ENCODE peak calls at places on chromosomes 13 and 19, in seven cellular contexts. One of them, this sample, is unnamed.
A peak's percentile ranks its signal among the peaks of the same experiment; 100 is the strongest.

GRCh38 chr13:95784161-95784880 is 107.4 kb downstream of the DNAJC3 start:
- DNase-seq in HFFc6: peak; percentile 65
- DNase-seq in head of caudate nucleus: no peak
- DNase-seq in GM10248: no peak
- DNase-seq in NCI-H774: no peak
- DNase-seq in Ammon's horn: no peak
- DNase-seq in GM23248: peak; percentile 72
- DNase-seq in this sample: no peak

GRCh38 chr19:18649371-18650047 is 12.7 kb downstream of the KLHL26 start:
- DNase-seq in HFFc6: no peak
- DNase-seq in head of caudate nucleus: peak; percentile 82
- DNase-seq in GM10248: peak; percentile 53
- DNase-seq in NCI-H774: no peak
- DNase-seq in Ammon's horn: peak; percentile 71
- DNase-seq in GM23248: peak; percentile 52
- DNase-seq in this sample: no peak

GRCh38 chr19:13051581-13052165 is 51.0 kb downstream of the LYL1 start:
- DNase-seq in HFFc6: no peak
- DNase-seq in head of caudate nucleus: peak; percentile 71
- DNase-seq in GM10248: peak; percentile 40
- DNase-seq in NCI-H774: peak; percentile 11
- DNase-seq in Ammon's horn: no peak
- DNase-seq in GM23248: peak; percentile 48
- DNase-seq in this sample: peak; percentile 75

GRCh38 chr13:66461021-66461420 is 769.1 kb downstream of the PCDH9 start:
- DNase-seq in HFFc6: no peak
- DNase-seq in head of caudate nucleus: no peak
- DNase-seq in GM10248: no peak
- DNase-seq in NCI-H774: no peak
- DNase-seq in Ammon's horn: no peak
- DNase-seq in GM23248: no peak
- DNase-seq in this sample: no peak

GRCh38 chr13:48431987-48432615 is 19.2 kb upstream of the LPAR6 start:
- DNase-seq in HFFc6: peak; percentile 29
- DNase-seq in head of caudate nucleus: no peak
- DNase-seq in GM10248: no peak
- DNase-seq in NCI-H774: no peak
- DNase-seq in Ammon's horn: no peak
- DNase-seq in GM23248: peak; percentile 53
- DNase-seq in this sample: peak; percentile 14

GRCh38 chr19:7417671-7418324 is 69.1 kb downstream of the ARHGEF18 start:
- DNase-seq in HFFc6: peak; percentile 17
- DNase-seq in head of caudate nucleus: no peak
- DNase-seq in GM10248: no peak
- DNase-seq in NCI-H774: no peak
- DNase-seq in Ammon's horn: no peak
- DNase-seq in GM23248: peak; percentile 16
- DNase-seq in this sample: no peak

GRCh38 chr13:41188584-41188983 is 5.8 kb downstream of the KBTBD7 start:
- DNase-seq in HFFc6: peak; percentile 7
- DNase-seq in head of caudate nucleus: no peak
- DNase-seq in GM10248: no peak
- DNase-seq in NCI-H774: no peak
- DNase-seq in Ammon's horn: no peak
- DNase-seq in GM23248: peak; percentile 16
- DNase-seq in this sample: no peak

GRCh38 chr19:3507371-3508120 is 1.4 kb downstream of the FZR1 start:
- DNase-seq in HFFc6: no peak
- DNase-seq in head of caudate nucleus: peak; percentile 44
- DNase-seq in GM10248: no peak
- DNase-seq in NCI-H774: no peak
- DNase-seq in Ammon's horn: no peak
- DNase-seq in GM23248: peak; percentile 52
- DNase-seq in this sample: no peak

GRCh38 chr19:31303262-31303815 is 45.9 kb downstream of the TSHZ3 start:
- DNase-seq in HFFc6: no peak
- DNase-seq in head of caudate nucleus: no peak
- DNase-seq in GM10248: no peak
- DNase-seq in NCI-H774: no peak
- DNase-seq in Ammon's horn: no peak
- DNase-seq in GM23248: no peak
- DNase-seq in this sample: no peak

GRCh38 chr13:20943519-20944012 is 41.0 kb upstream of the XPO4 start:
- DNase-seq in HFFc6: peak; percentile 98
- DNase-seq in head of caudate nucleus: peak; percentile 86
- DNase-seq in GM10248: peak; percentile 79
- DNase-seq in NCI-H774: peak; percentile 42
- DNase-seq in Ammon's horn: peak; percentile 88
- DNase-seq in GM23248: peak; percentile 98
- DNase-seq in this sample: peak; percentile 94

GRCh38 chr13:68168448-68168847 is 938.3 kb upstream of the PCDH9 start:
- DNase-seq in HFFc6: no peak
- DNase-seq in head of caudate nucleus: no peak
- DNase-seq in GM10248: no peak
- DNase-seq in NCI-H774: no peak
- DNase-seq in Ammon's horn: no peak
- DNase-seq in GM23248: no peak
- DNase-seq in this sample: no peak

GRCh38 chr19:10291554-10292205 is 1.9 kb downstream of the ICAM5 start:
- DNase-seq in HFFc6: no peak
- DNase-seq in head of caudate nucleus: no peak
- DNase-seq in GM10248: no peak
- DNase-seq in NCI-H774: no peak
- DNase-seq in Ammon's horn: no peak
- DNase-seq in GM23248: peak; percentile 58
- DNase-seq in this sample: no peak

This sample was measured in A673.